ENCODE peak calls at places on chromosomes 3 and 15, in five cellular contexts. One of them, this sample, is unnamed. For H3K36me3 and H3K27me3, the result is how much of the 10 kb centered on the place peaks cover.

GRCh38 chr15:49235446-49236207 is 65.6 kb downstream of the GALK2 start:
- DNase-seq in SJSA1: peak
- DNase-seq in transverse colon: peak
- DNase-seq in heart left ventricle: no peak
- DNase-seq in NT2/D1: no peak
- DNase-seq in this sample: peak

GRCh38 chr15:47802216-47802615 is 84.9 kb downstream of the SEMA6D start:
- DNase-seq in SJSA1: no peak
- DNase-seq in transverse colon: no peak
- DNase-seq in NT2/D1: no peak
- DNase-seq in heart left ventricle: no peak
- DNase-seq in this sample: no peak

GRCh38 chr15:82298520-82298919 is 35.9 kb downstream of the SAXO2 start:
- DNase-seq in SJSA1: no peak
- DNase-seq in transverse colon: peak
- DNase-seq in NT2/D1: no peak
- DNase-seq in heart left ventricle: peak
- DNase-seq in this sample: peak

GRCh38 chr3:39107056-39107873 is at the start of the genes GORASP1 and TTC21A:
- DNase-seq in transverse colon: peak
- DNase-seq in heart left ventricle: peak
- DNase-seq in NT2/D1: peak
- DNase-seq in SJSA1: peak
- DNase-seq in this sample: peak

GRCh38 chr3:87120850-87121249 is 106.3 kb upstream of the CHMP2B start:
- DNase-seq in SJSA1: no peak
- DNase-seq in transverse colon: no peak
- DNase-seq in heart left ventricle: no peak
- DNase-seq in NT2/D1: no peak
- DNase-seq in this sample: peak

GRCh38 chr3:138862924-138863775 is 28.4 kb upstream of the PIK3CB start:
- DNase-seq in transverse colon: peak
- DNase-seq in SJSA1: peak
- DNase-seq in NT2/D1: peak
- DNase-seq in heart left ventricle: no peak
- DNase-seq in this sample: peak

GRCh38 chr3:52143616-52144015 is 10.6 kb downstream of the POC1A start:
- DNase-seq in NT2/D1: no peak
- DNase-seq in transverse colon: no peak
- DNase-seq in SJSA1: no peak
- DNase-seq in heart left ventricle: no peak
- DNase-seq in this sample: no peak

GRCh38 chr3:50627407-50628051 is 10.6 kb downstream of the MAPKAPK3 start:
- DNase-seq in NT2/D1: no peak
- DNase-seq in SJSA1: peak
- DNase-seq in heart left ventricle: peak
- DNase-seq in transverse colon: no peak
- DNase-seq in this sample: peak

GRCh38 chr15:42059661-42060476 is 34.5 kb downstream of the PLA2G4D start:
- DNase-seq in heart left ventricle: no peak
- DNase-seq in SJSA1: peak
- DNase-seq in transverse colon: peak
- DNase-seq in NT2/D1: no peak
- DNase-seq in this sample: peak

GRCh38 chr3:156459434-156459833 is 95.5 kb downstream of the SSR3 start:
- DNase-seq in heart left ventricle: peak
- DNase-seq in transverse colon: no peak
- DNase-seq in SJSA1: no peak
- DNase-seq in NT2/D1: no peak
- DNase-seq in this sample: no peak

GRCh38 chr3:16828815-16829214 is 55.9 kb upstream of the PLCL2 start:
- DNase-seq in transverse colon: peak
- DNase-seq in heart left ventricle: no peak
- DNase-seq in SJSA1: peak
- DNase-seq in NT2/D1: peak
- DNase-seq in this sample: peak

GRCh38 chr3:59321881-59322540 is 272.2 kb upstream of the CFAP20DC start:
- DNase-seq in heart left ventricle: no peak
- DNase-seq in transverse colon: no peak
- DNase-seq in NT2/D1: no peak
- DNase-seq in SJSA1: no peak
- DNase-seq in this sample: no peak

GRCh38 chr3:187957209-187957981 is 196.6 kb upstream of the LPP start:
- DNase-seq in SJSA1: no peak
- DNase-seq in heart left ventricle: no peak
- DNase-seq in transverse colon: peak
- DNase-seq in NT2/D1: no peak
- DNase-seq in this sample: no peak

GRCh38 chr3:150803440-150803985 is 40.5 kb upstream of the SIAH2 start:
- DNase-seq in SJSA1: no peak
- DNase-seq in NT2/D1: no peak
- DNase-seq in heart left ventricle: no peak
- DNase-seq in transverse colon: no peak
- DNase-seq in this sample: no peak

GRCh38 chr3:197189633-197190032 is 108.8 kb downstream of the DLG1 start:
- DNase-seq in NT2/D1: no peak
- DNase-seq in heart left ventricle: no peak
- DNase-seq in SJSA1: no peak
- DNase-seq in transverse colon: no peak
- DNase-seq in this sample: no peak

GRCh38 chr15:38705421-38706219 is 141.0 kb upstream of the RASGRP1 start:
- DNase-seq in heart left ventricle: no peak
- DNase-seq in transverse colon: no peak
- DNase-seq in SJSA1: no peak
- DNase-seq in NT2/D1: no peak
- DNase-seq in this sample: no peak

GRCh38 chr3:16203671-16204629 is 29.5 kb downstream of the GALNT15 start:
- DNase-seq in NT2/D1: no peak
- DNase-seq in heart left ventricle: no peak
- DNase-seq in SJSA1: peak
- DNase-seq in transverse colon: no peak
- DNase-seq in this sample: peak

GRCh38 chr3:194086251-194087075 is 49.5 kb upstream of the HES1 start:
- DNase-seq in transverse colon: no peak
- DNase-seq in heart left ventricle: no peak
- DNase-seq in SJSA1: peak
- DNase-seq in NT2/D1: peak
- DNase-seq in this sample: peak

GRCh38 chr3:178434206-178434805 is 101.9 kb upstream of the KCNMB2 start:
- DNase-seq in transverse colon: no peak
- DNase-seq in NT2/D1: peak
- DNase-seq in SJSA1: no peak
- DNase-seq in heart left ventricle: no peak
- DNase-seq in this sample: peak

DNA sequence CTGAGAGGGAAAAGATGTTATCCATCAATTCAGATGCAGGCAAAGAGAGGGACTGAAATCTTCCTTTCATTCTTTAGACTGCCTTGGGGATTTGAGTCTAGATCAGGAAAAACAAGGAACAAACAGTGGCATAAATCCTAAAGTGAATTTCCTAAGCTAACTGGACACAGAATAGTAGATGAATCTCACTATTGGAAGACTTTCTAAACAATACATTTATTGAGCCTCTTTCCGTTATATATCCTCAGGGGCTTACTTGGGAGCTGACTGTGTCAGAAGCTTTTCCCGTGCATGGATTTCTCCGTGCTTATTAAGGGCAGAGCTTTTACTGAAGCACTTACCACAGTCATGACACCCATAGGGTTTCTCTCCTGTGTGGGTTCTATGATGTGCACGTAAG is 10.0 kb downstream of the ZSCAN29 start:
- DNase-seq in transverse colon: no peak
- DNase-seq in heart left ventricle: no peak
- DNase-seq in NT2/D1: no peak
- DNase-seq in SJSA1: no peak
- DNase-seq in this sample: no peak
- H3K36me3 ChIP-seq in transverse colon: half or more
- H3K36me3 ChIP-seq in heart left ventricle: half or more
- H3K36me3 ChIP-seq in NT2/D1: half or more
- H3K36me3 ChIP-seq in SJSA1: half or more
- H3K36me3 ChIP-seq in this sample: under half

DNA sequence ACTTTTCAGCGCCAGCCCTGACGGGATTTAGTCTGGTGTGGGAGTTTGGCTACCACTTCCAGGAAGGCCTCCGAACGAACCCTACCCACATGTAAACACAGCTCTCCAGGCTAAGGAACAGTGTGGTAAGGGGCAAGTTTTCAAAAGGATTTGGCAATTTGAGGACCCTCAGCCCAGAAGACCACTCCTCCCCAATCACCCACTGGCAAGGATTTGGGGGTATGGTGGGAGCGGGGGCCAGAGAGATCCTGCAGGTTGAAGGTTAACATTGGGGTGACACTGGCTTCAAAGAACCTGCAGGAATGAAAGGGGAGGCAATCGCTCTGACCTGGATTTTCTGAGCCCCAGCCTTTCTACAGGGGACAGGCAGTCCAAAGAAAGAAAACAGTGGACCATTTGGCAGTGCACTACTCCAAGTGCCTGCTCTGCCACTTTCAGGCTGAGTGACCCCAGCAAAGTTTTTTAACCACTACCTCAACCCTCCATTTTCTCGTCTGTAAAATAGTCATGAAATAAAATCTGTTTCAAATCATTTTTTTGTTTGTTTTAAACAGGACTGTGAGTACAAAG is 34.5 kb downstream of the ZIC4 start:
- DNase-seq in heart left ventricle: no peak
- DNase-seq in transverse colon: no peak
- DNase-seq in SJSA1: no peak
- DNase-seq in NT2/D1: no peak
- DNase-seq in this sample: no peak
- H3K4me3 ChIP-seq in heart left ventricle: no peak
- H3K4me3 ChIP-seq in transverse colon: no peak
- H3K4me3 ChIP-seq in SJSA1: no peak
- H3K4me3 ChIP-seq in NT2/D1: no peak
- H3K4me3 ChIP-seq in this sample: no peak

DNA sequence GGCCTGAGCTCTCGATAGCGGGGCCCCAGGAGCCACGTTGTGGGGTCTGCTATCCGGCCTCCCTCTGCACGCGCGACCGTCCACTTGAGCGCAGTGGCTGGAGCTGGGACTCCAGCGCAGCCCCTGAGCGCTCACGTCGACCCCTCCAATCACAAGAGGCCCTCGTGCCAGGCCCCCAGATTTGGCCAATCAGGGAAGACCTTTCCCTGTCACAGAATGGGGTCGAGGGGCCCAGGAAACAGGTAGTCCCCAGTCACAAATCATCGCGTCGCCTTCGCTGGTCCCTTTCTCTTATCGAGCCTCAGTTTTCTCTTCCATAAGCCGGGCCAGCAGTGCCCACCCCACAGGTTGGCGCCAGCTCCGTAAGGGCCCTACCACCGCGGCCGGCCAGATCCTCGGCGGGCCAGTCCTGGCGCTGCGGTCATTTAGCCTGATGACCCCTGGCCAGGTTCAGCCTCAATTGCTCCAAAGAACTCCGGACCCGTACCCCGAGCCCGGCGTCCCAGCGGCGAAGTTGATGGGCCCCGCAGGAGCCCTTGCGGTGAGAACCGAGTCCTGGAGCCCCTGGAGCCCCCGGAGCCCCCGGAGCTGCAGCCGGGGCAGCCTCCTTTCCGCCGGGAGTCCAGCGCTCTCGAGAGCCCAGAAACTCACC is 435 bp downstream of the ALDH1L1 start:
- DNase-seq in heart left ventricle: peak
- DNase-seq in transverse colon: peak
- DNase-seq in SJSA1: no peak
- DNase-seq in NT2/D1: peak
- DNase-seq in this sample: peak
- H3K27me3 ChIP-seq in heart left ventricle: under half
- H3K27me3 ChIP-seq in transverse colon: under half
- H3K27me3 ChIP-seq in SJSA1: under half
- H3K27me3 ChIP-seq in NT2/D1: under half
- H3K27me3 ChIP-seq in this sample: under half

GRCh38 chr15:80854104-80854503 is 74.9 kb downstream of the CEMIP start:
- DNase-seq in NT2/D1: no peak
- DNase-seq in SJSA1: no peak
- DNase-seq in transverse colon: no peak
- DNase-seq in heart left ventricle: no peak
- DNase-seq in this sample: no peak
- H3K36me3 ChIP-seq in NT2/D1: under half
- H3K36me3 ChIP-seq in SJSA1: under half
- H3K36me3 ChIP-seq in transverse colon: under half
- H3K36me3 ChIP-seq in heart left ventricle: under half
- H3K36me3 ChIP-seq in this sample: under half

GRCh38 chr3:154122096-154122911 is 1.1 kb downstream of the ARHGEF26 start:
- DNase-seq in transverse colon: no peak
- DNase-seq in heart left ventricle: peak
- DNase-seq in NT2/D1: no peak
- DNase-seq in SJSA1: no peak
- DNase-seq in this sample: peak
- H3K4me3 ChIP-seq in transverse colon: peak
- H3K4me3 ChIP-seq in heart left ventricle: peak
- H3K4me3 ChIP-seq in NT2/D1: peak
- H3K4me3 ChIP-seq in SJSA1: peak
- H3K4me3 ChIP-seq in this sample: peak

GRCh38 chr15:25641762-25642161 is 202.9 kb upstream of the UBE3A start:
- DNase-seq in SJSA1: peak
- DNase-seq in heart left ventricle: no peak
- DNase-seq in transverse colon: no peak
- DNase-seq in NT2/D1: no peak
- DNase-seq in this sample: no peak
- H3K27me3 ChIP-seq in SJSA1: under half
- H3K27me3 ChIP-seq in heart left ventricle: under half
- H3K27me3 ChIP-seq in transverse colon: under half
- H3K27me3 ChIP-seq in NT2/D1: under half
- H3K27me3 ChIP-seq in this sample: half or more

GRCh38 chr15:101009176-101009575 is 90.0 kb downstream of the LRRK1 start:
- DNase-seq in heart left ventricle: no peak
- DNase-seq in NT2/D1: no peak
- DNase-seq in transverse colon: peak
- DNase-seq in SJSA1: no peak
- DNase-seq in this sample: no peak
- H3K36me3 ChIP-seq in heart left ventricle: under half
- H3K36me3 ChIP-seq in NT2/D1: under half
- H3K36me3 ChIP-seq in transverse colon: under half
- H3K36me3 ChIP-seq in SJSA1: under half
- H3K36me3 ChIP-seq in this sample: under half

This sample was measured in H7.